ENCODE peak calls at places on chromosomes 6 and 20, in four cellular contexts. One of them, this sample, is unnamed.

GRCh38 chr6:162442675-162443074 is 284.9 kb downstream of the PRKN start:
- DNase-seq in HT1080: peak; percentile 26
- DNase-seq in NCI-H2081: no peak
- DNase-seq in CD4-positive, alpha-beta T cell: no peak
- DNase-seq in this sample: no peak

GRCh38 chr6:104527311-104527710 is 332.4 kb downstream of the HACE1 start:
- DNase-seq in HT1080: no peak
- DNase-seq in NCI-H2081: no peak
- DNase-seq in CD4-positive, alpha-beta T cell: no peak
- DNase-seq in this sample: no peak

GRCh38 chr6:39335780-39336541 is 13.5 kb upstream of the KCNK16 start:
- DNase-seq in HT1080: peak; percentile 70
- DNase-seq in NCI-H2081: no peak
- DNase-seq in CD4-positive, alpha-beta T cell: no peak
- DNase-seq in this sample: no peak

GRCh38 chr20:13422637-13423036 is 201.6 kb downstream of the ISM1 start:
- DNase-seq in HT1080: no peak
- DNase-seq in NCI-H2081: no peak
- DNase-seq in CD4-positive, alpha-beta T cell: no peak
- DNase-seq in this sample: no peak

GRCh38 chr6:7544597-7544996 is 3.1 kb downstream of the DSP start:
- DNase-seq in HT1080: no peak
- DNase-seq in NCI-H2081: no peak
- DNase-seq in CD4-positive, alpha-beta T cell: no peak
- DNase-seq in this sample: no peak

GRCh38 chr6:5592911-5593519 is 331.7 kb downstream of the FARS2 start:
- DNase-seq in HT1080: no peak
- DNase-seq in NCI-H2081: no peak
- DNase-seq in CD4-positive, alpha-beta T cell: no peak
- DNase-seq in this sample: no peak

GRCh38 chr6:127022297-127022696 is 96.2 kb upstream of the RSPO3 start:
- DNase-seq in HT1080: no peak
- DNase-seq in NCI-H2081: peak; percentile 60
- DNase-seq in CD4-positive, alpha-beta T cell: no peak
- DNase-seq in this sample: no peak

GRCh38 chr20:62892348-62893304 is 31.0 kb upstream of the TCFL5 start:
- DNase-seq in HT1080: no peak
- DNase-seq in NCI-H2081: no peak
- DNase-seq in CD4-positive, alpha-beta T cell: peak; percentile 39
- DNase-seq in this sample: no peak

GRCh38 chr6:159217595-159218275 is 48.5 kb downstream of the FNDC1 start:
- DNase-seq in HT1080: peak; percentile 33
- DNase-seq in NCI-H2081: no peak
- DNase-seq in CD4-positive, alpha-beta T cell: no peak
- DNase-seq in this sample: no peak

GRCh38 chr6:79713701-79714322 is 82.7 kb downstream of the SH3BGRL2 start:
- DNase-seq in HT1080: peak; percentile 21
- DNase-seq in NCI-H2081: peak; percentile 59
- DNase-seq in CD4-positive, alpha-beta T cell: peak; percentile 7
- DNase-seq in this sample: no peak

GRCh38 chr6:170063851-170064617 is 226.8 kb downstream of the DLL1 start:
- DNase-seq in HT1080: no peak
- DNase-seq in NCI-H2081: no peak
- DNase-seq in CD4-positive, alpha-beta T cell: no peak
- DNase-seq in this sample: no peak